ENCODE peak calls at places on chromosomes 16 and 17, in five cellular contexts. Z, P, V, B and D are unnamed samples.

GRCh38 chr16:29784901-29785500 is 5.5 kb upstream of the KIF22 start:
- DNase-seq in Z (peak), V (no peak), B (peak), P (peak), D (peak)

GRCh38 chr17:64343833-64344637 is 46.6 kb downstream of the PECAM1 start:
- DNase-seq in B (peak), V (no peak), P (peak), Z (peak), D (no peak)

GRCh38 chr16:590165-590874 is 454 bp downstream of the RAB40C start:
- DNase-seq in B (peak), Z (no peak), V (no peak), P (no peak), D (no peak)

GRCh38 chr16:23276821-23277220 is 25.3 kb upstream of the SCNN1B start:
- DNase-seq in Z (no peak), P (no peak), V (no peak), B (no peak), D (no peak)

GRCh38 chr17:38452719-38453118 is 24.5 kb downstream of the ARHGAP23 start:
- DNase-seq in B (no peak), Z (no peak), P (no peak), V (no peak), D (no peak)

GRCh38 chr16:50259334-50260205 is 6.8 kb upstream of the ADCY7 start:
- DNase-seq in V (no peak), B (peak), P (peak), Z (peak), D (no peak)

GRCh38 chr17:19328441-19329061 is 34.0 kb downstream of the B9D1 start:
- DNase-seq in P (no peak), Z (peak), V (no peak), B (no peak), D (no peak)

GRCh38 chr17:78474631-78475146 is 96.2 kb downstream of the PGS1 start:
- DNase-seq in Z (no peak), P (no peak), V (no peak), B (no peak), D (no peak)

GRCh38 chr17:1720856-1721386 is 3.6 kb upstream of the WDR81 start:
- DNase-seq in P (no peak), Z (peak), V (no peak), B (peak), D (peak)

GRCh38 chr16:72797606-72798005 is 250.3 kb downstream of the ZFHX3 start:
- DNase-seq in P (no peak), B (no peak), Z (no peak), V (no peak), D (no peak)

GRCh38 chr16:81127051-81127450 is 30.9 kb upstream of the GCSH start:
- DNase-seq in Z (no peak), P (no peak), V (no peak), B (no peak), D (no peak)

GRCh38 chr17:2393184-2393953 is 7.5 kb downstream of the MNT start:
- DNase-seq in V (peak), Z (peak), P (peak), B (peak), D (peak)

GRCh38 chr17:79915850-79916430 is 76.7 kb upstream of the CBX4 start:
- DNase-seq in Z (no peak), B (peak), P (no peak), V (no peak), D (no peak)

GRCh38 chr16:70738083-70738977 is 52.5 kb upstream of the MTSS2 start:
- DNase-seq in P (no peak), Z (peak), V (peak), B (peak), D (no peak)

GRCh38 chr17:2965621-2966275 is 97.7 kb downstream of the OR1D5 start:
- DNase-seq in B (no peak), Z (peak), V (no peak), P (no peak), D (no peak)

GRCh38 chr17:57243171-57243622 is 13.1 kb upstream of the MSI2 start:
- DNase-seq in P (peak), B (peak), Z (peak), V (peak), D (peak)

GRCh38 chr17:75832164-75832651 is 12.0 kb downstream of the UNC13D start:
- DNase-seq in P (no peak), B (no peak), Z (no peak), V (no peak), D (no peak)

GRCh38 chr17:42112552-42113176 is at the start of gene DHX58:
- DNase-seq in B (no peak), Z (peak), V (peak), P (no peak), D (peak)

GRCh38 chr17:74757931-74758845 is 9.8 kb downstream of the NHERF1 start:
- DNase-seq in B (no peak), Z (no peak), V (no peak), P (no peak), D (no peak)

GRCh38 chr16:24318670-24319069 is 62.5 kb downstream of the CACNG3 start:
- DNase-seq in V (no peak), Z (no peak), P (no peak), B (peak), D (no peak)

GRCh38 chr17:47875586-47875985 is 20.4 kb upstream of the SP2 start:
- DNase-seq in V (no peak), Z (no peak), P (no peak), B (no peak), D (no peak)

GRCh38 chr16:83392743-83393142 is 415.0 kb upstream of the HSBP1 start:
- DNase-seq in V (no peak), P (no peak), Z (peak), B (no peak), D (no peak)

GRCh38 chr17:59754547-59754946 is 47.1 kb downstream of the VMP1 start:
- DNase-seq in B (no peak), P (no peak), V (no peak), Z (no peak), D (no peak)

GRCh38 chr17:59149051-59149450 is 5.9 kb downstream of the SKA2 start:
- DNase-seq in B (no peak), P (no peak), V (no peak), Z (no peak), D (no peak)

GRCh38 chr16:80924372-80924978 is 82.2 kb downstream of the CMC2 start:
- DNase-seq in V (no peak), B (peak), Z (no peak), P (peak), D (no peak)

GRCh38 chr16:11977206-11978041 is 890 bp downstream of the SNX29 start:
- DNase-seq in Z (peak), V (no peak), B (peak), P (no peak), D (no peak)

GRCh38 chr17:14793237-14793636 is 471.9 kb downstream of the PMP22 start:
- DNase-seq in B (no peak), V (no peak), P (no peak), Z (no peak), D (no peak)

GRCh38 chr16:29290631-29291247 is 115.8 kb downstream of the NPIPB11 start:
- DNase-seq in V (peak), Z (peak), B (peak), P (peak), D (peak)

GRCh38 chr17:31541559-31541958 is 150.1 kb downstream of the RAB11FIP4 start:
- DNase-seq in V (no peak), Z (no peak), P (no peak), B (no peak), D (no peak)

GRCh38 chr16:53415504-53415903 is 18.8 kb upstream of the RBL2 start:
- DNase-seq in B (peak), P (no peak), Z (no peak), V (no peak), D (no peak)

GRCh38 chr17:83062011-83062817 is 17.2 kb upstream of the METRNL start:
- DNase-seq in P (no peak), V (no peak), Z (peak), B (no peak), D (no peak)

GRCh38 chr16:67164599-67165061 is at the start of gene HSF4:
- DNase-seq in V (no peak), B (peak), Z (peak), P (no peak), D (peak)

GRCh38 chr16:51940183-51940582 is 606.8 kb downstream of the TOX3 start:
- DNase-seq in B (no peak), P (no peak), Z (no peak), V (no peak), D (no peak)

GRCh38 chr16:53024045-53024444 is 28.7 kb downstream of the CHD9NB start:
- DNase-seq in B (no peak), P (no peak), Z (no peak), V (no peak), D (no peak)

GRCh38 chr16:50591800-50592771 is 43.9 kb downstream of the NKD1 start:
- DNase-seq in V (no peak), P (no peak), Z (peak), B (no peak), D (no peak)

GRCh38 chr17:29566473-29567361 is at the start of gene ABHD15:
- DNase-seq in Z (peak), V (peak), P (peak), B (peak), D (peak)

GRCh38 chr16:71542377-71542776 is 16.2 kb downstream of the CHST4 start:
- DNase-seq in V (no peak), P (peak), Z (no peak), B (peak), D (peak)